ENCODE peak calls at places on chromosome 14, in eight cellular contexts. A, I, J, T, Y, H, L and W are unnamed samples.

GRCh38 chr14:51308872-51309271 is 68.8 kb downstream of the TMX1 start:
- DNase-seq in A (no peak), I (no peak), J (no peak), T (no peak), Y (no peak), H (no peak), L (no peak), W (no peak)

GRCh38 chr14:49959822-49960408 is 67.0 kb downstream of the ARF6 start:
- DNase-seq in A (peak; percentile 83), I (no peak), J (no peak), T (no peak), Y (no peak), H (no peak), L (no peak), W (no peak)

GRCh38 chr14:51865953-51866747 is 5.7 kb downstream of the GNG2 start:
- DNase-seq in A (no peak), I (no peak), J (no peak), T (no peak), Y (no peak), H (no peak), L (no peak), W (no peak)

GRCh38 chr14:55417955-55418354 is 6.3 kb upstream of the ATG14 start:
- DNase-seq in A (no peak), I (peak; percentile 16), J (no peak), T (no peak), Y (no peak), H (no peak), L (no peak), W (no peak)

GRCh38 chr14:101972126-101972785 is 7.9 kb downstream of the DYNC1H1 start:
- DNase-seq in A (no peak), I (peak; percentile 93), J (peak; percentile 78), T (peak; percentile 79), Y (peak; percentile 95), H (peak; percentile 97), L (peak; percentile 88), W (peak; percentile 90)

GRCh38 chr14:67820428-67820881 is 876 bp downstream of the RAD51B start:
- DNase-seq in A (no peak), I (peak; percentile 64), J (no peak), T (no peak), Y (no peak), H (peak; percentile 21), L (no peak), W (no peak)

GRCh38 chr14:77470192-77470870 is 12.4 kb downstream of the AHSA1 start:
- DNase-seq in A (no peak), I (no peak), J (no peak), T (no peak), Y (no peak), H (no peak), L (no peak), W (no peak)

GRCh38 chr14:90093942-90094595 is 32.3 kb downstream of the KCNK13 start:
- DNase-seq in A (no peak), I (no peak), J (no peak), T (no peak), Y (no peak), H (no peak), L (no peak), W (no peak)

GRCh38 chr14:49863483-49864262 is 11.1 kb upstream of the NEMF start:
- DNase-seq in A (no peak), I (peak; percentile 21), J (no peak), T (no peak), Y (no peak), H (no peak), L (no peak), W (no peak)

DNA sequence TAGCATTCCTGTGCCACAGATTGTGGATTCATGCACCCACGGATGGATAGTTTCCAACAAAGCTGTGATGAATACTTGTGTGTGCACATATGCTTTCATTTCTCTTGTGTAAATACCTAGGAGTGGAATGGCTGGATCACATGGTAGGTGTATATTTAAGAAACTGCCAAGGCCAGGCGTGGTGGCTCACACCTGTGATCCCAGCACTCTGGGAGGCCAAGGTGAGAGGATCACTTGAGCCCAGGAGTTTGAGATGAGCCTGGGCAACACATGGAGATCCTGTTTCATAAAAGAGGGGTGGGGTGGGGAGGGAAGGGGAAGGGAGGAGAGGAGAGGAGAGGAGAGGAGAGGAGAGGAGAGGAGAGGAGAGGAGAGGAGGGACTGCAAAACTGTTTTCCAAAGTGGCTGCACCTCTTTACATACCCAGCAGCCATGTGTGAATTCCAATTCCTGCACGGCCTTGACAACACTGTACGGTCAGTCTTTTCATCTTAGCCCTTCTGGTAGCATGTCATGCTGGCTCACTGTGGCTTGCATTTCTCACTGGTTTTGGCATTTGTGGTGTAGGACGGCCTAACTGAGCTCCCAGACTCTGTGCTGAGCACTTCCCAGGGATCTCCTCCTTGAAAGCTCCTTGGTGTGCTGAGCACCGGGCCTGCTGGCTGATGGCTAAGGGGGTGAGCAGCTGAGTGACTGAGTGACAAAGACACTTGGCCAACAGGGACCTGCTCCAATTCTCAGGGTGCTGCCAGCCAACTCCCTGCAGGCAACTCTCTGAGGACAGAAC is 27.9 kb downstream of the SYNE3 start:
- DNase-seq in A (no peak), I (no peak), J (peak; percentile 60), T (no peak), Y (no peak), H (no peak), L (no peak), W (peak; percentile 93)
- H3K4me3 ChIP-seq in A (no peak overlapping the region), I (no peak overlapping the region), J (no peak overlapping the region), T (no peak overlapping the region), Y (no peak overlapping the region), H (no peak overlapping the region), L (no peak overlapping the region), W (no peak overlapping the region)

DNA sequence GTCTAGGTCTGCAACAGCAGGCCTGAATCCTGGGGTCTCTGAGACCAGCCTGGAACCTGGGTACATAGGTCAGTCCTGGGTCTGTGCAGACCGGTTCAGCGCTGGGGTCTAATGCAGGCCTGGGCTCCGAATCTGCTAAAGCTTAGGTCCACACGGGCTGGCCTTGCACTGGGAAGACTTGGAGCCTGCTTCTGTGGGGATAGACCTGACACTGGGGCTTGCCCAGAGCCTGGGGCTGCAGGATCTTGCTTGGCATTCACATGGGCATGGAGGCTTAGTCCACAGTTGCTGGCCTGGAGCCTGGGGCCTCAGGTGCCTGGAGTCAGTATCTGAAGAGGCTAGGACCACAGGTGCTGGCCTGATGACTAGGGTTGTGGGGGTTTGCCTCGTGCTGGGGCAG is 369.8 kb upstream of the SEL1L start:
- DNase-seq in A (no peak), I (no peak), J (no peak), T (no peak), Y (no peak), H (no peak), L (no peak), W (no peak)
- H3K9me3 ChIP-seq in A (peaks cover 5% of the 10 kb centered on the region), I (no peaks in the 10 kb centered on the region), J (peaks cover 3% of the 10 kb centered on the region), T (peaks cover 8% of the 10 kb centered on the region), Y (no peaks in the 10 kb centered on the region), H (peaks cover 12% of the 10 kb centered on the region), L (peaks cover 4% of the 10 kb centered on the region), W (no peaks in the 10 kb centered on the region)

GRCh38 chr14:85562630-85563029 is 32.7 kb downstream of the FLRT2 start:
- DNase-seq in A (no peak), I (no peak), J (no peak), T (no peak), Y (no peak), H (no peak), L (no peak), W (no peak)

GRCh38 chr14:85566603-85567002 is 36.7 kb downstream of the FLRT2 start:
- DNase-seq in A (no peak), I (no peak), J (no peak), T (no peak), Y (no peak), H (no peak), L (no peak), W (no peak)

GRCh38 chr14:85564841-85565527 is 35.0 kb downstream of the FLRT2 start:
- DNase-seq in A (no peak), I (no peak), J (no peak), T (no peak), Y (no peak), H (no peak), L (no peak), W (no peak)

GRCh38 chr14:85565862-85566296 is 35.9 kb downstream of the FLRT2 start:
- DNase-seq in A (no peak), I (no peak), J (no peak), T (no peak), Y (no peak), H (no peak), L (no peak), W (no peak)
- H3K27ac ChIP-seq in A (no peak overlapping the region), I (peak overlapping the region; percentile 21), J (no peak overlapping the region), T (no peak overlapping the region), Y (peak overlapping the region; percentile 19), H (no peak overlapping the region), L (no peak overlapping the region), W (peak overlapping the region; percentile 83)

DNA sequence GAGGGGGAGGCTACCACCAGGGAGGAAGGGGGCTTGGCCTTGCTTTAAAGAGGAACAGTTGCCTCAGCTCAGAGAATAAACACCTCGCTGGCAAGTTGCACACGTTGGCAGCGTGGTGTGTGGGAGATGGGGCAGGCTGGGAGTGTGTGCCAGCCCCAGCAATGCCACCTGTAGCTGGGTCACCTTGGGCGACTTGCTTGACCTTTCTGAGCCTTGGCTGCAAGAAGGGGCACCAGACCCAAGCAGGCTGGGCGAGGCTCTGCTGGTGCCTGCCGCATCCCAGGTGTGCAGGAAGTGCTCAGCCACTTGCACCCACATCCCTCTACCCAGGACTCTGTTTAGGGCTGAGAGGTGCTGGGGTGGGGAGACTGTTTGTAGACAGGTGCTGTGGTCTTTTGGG is 602 bp downstream of the FAM181A start:
- DNase-seq in A (no peak), I (no peak), J (no peak), T (no peak), Y (no peak), H (no peak), L (no peak), W (no peak)
- H3K4me3 ChIP-seq in A (no peak overlapping the region), I (no peak overlapping the region), J (no peak overlapping the region), T (no peak overlapping the region), Y (no peak overlapping the region), H (no peak overlapping the region), L (no peak overlapping the region), W (no peak overlapping the region)

GRCh38 chr14:72751276-72752033 is 142.4 kb downstream of the DPF3 start:
- DNase-seq in A (no peak), I (no peak), J (no peak), T (no peak), Y (no peak), H (no peak), L (peak; percentile 24), W (no peak)
- H3K9me3 ChIP-seq in A (no peaks in the 10 kb centered on the region), I (no peaks in the 10 kb centered on the region), J (no peaks in the 10 kb centered on the region), T (peaks cover 3% of the 10 kb centered on the region), Y (peaks cover 3% of the 10 kb centered on the region), H (no peaks in the 10 kb centered on the region), L (no peaks in the 10 kb centered on the region), W (no peaks in the 10 kb centered on the region)

GRCh38 chr14:64725360-64725815 is 21.2 kb downstream of the PLEKHG3 start:
- DNase-seq in A (peak; percentile 63), I (no peak), J (no peak), T (no peak), Y (no peak), H (no peak), L (no peak), W (no peak)

GRCh38 chr14:64721899-64722298 is 17.7 kb downstream of the PLEKHG3 start:
- DNase-seq in A (no peak), I (no peak), J (no peak), T (no peak), Y (no peak), H (no peak), L (no peak), W (no peak)

GRCh38 chr14:64722842-64723447 is 18.7 kb downstream of the PLEKHG3 start:
- DNase-seq in A (no peak), I (no peak), J (no peak), T (no peak), Y (no peak), H (no peak), L (no peak), W (peak; percentile 9)

GRCh38 chr14:64724578-64724930 is 20.3 kb downstream of the PLEKHG3 start:
- DNase-seq in A (peak; percentile 55), I (no peak), J (no peak), T (no peak), Y (no peak), H (no peak), L (no peak), W (peak; percentile 8)

GRCh38 chr14:64723691-64724577 is 19.7 kb downstream of the PLEKHG3 start:
- DNase-seq in A (no peak), I (peak; percentile 77), J (no peak), T (no peak), Y (no peak), H (no peak), L (no peak), W (peak; percentile 11)
- H3K27ac ChIP-seq in A (peak overlapping the region; percentile 86), I (peak overlapping the region; percentile 94), J (peak overlapping the region; percentile 19), T (peak overlapping the region; percentile 11), Y (peak overlapping the region; percentile 27), H (peak overlapping the region; percentile 84), L (no peak overlapping the region), W (peak overlapping the region; percentile 40)